ENCODE peak calls at places on chromosomes 4 and X, in nine cellular contexts. W, L, M, B, X, Z, H, F and E are unnamed samples.

GRCh38 chrX:72100824-72101351 is 30.8 kb downstream of the RTL5 start:
- DNase-seq in W (peak), L (no peak), M (no peak), B (no peak), X (peak), Z (no peak), H (no peak), F (peak), E (no peak)

GRCh38 chr4:21879187-21879586 is 69.4 kb downstream of the KCNIP4 start:
- DNase-seq in W (no peak), L (no peak), M (no peak), B (peak), X (no peak), Z (peak), H (no peak), F (no peak), E (no peak)

GRCh38 chr4:154076921-154077320 is 288.0 kb upstream of the SFRP2 start:
- DNase-seq in W (no peak), L (no peak), M (no peak), B (peak), X (no peak), Z (no peak), H (no peak), F (no peak), E (no peak)

GRCh38 chr4:163542275-163542674 is 47.8 kb downstream of the TMA16 start:
- DNase-seq in W (no peak), L (no peak), M (no peak), B (peak), X (no peak), Z (no peak), H (peak), F (no peak), E (no peak)

GRCh38 chrX:40987413-40987812 is 97.8 kb upstream of the USP9X start:
- DNase-seq in W (no peak), L (no peak), M (no peak), B (no peak), X (no peak), Z (peak), H (no peak), F (no peak), E (no peak)

GRCh38 chr4:60133414-60133813 is 1066.7 kb upstream of the ADGRL3 start:
- DNase-seq in W (no peak), L (no peak), M (no peak), B (peak), X (no peak), Z (no peak), H (peak), F (no peak), E (no peak)

GRCh38 chr4:16750882-16751642 is 147.4 kb downstream of the LDB2 start:
- DNase-seq in W (no peak), L (no peak), M (no peak), B (no peak), X (no peak), Z (no peak), H (no peak), F (no peak), E (no peak)

GRCh38 chr4:57147335-57148060 is 37.3 kb upstream of the IGFBP7 start:
- DNase-seq in W (no peak), L (no peak), M (no peak), B (no peak), X (no peak), Z (no peak), H (no peak), F (no peak), E (peak)

GRCh38 chr4:26326791-26327190 is 6.0 kb downstream of the RBPJ start:
- DNase-seq in W (no peak), L (no peak), M (no peak), B (peak), X (no peak), Z (no peak), H (no peak), F (no peak), E (no peak)

GRCh38 chr4:146310319-146311021 is 96.1 kb downstream of the REELD1 start:
- DNase-seq in W (no peak), L (no peak), M (no peak), B (no peak), X (no peak), Z (no peak), H (no peak), F (no peak), E (no peak)

GRCh38 chr4:80446664-80447063 is 111.1 kb downstream of the CFAP299 start:
- DNase-seq in W (no peak), L (no peak), M (no peak), B (peak), X (no peak), Z (no peak), H (no peak), F (no peak), E (no peak)

GRCh38 chr4:95638920-95639501 is 90.2 kb upstream of the UNC5C start:
- DNase-seq in W (no peak), L (no peak), M (no peak), B (no peak), X (peak), Z (no peak), H (peak), F (peak), E (no peak)

GRCh38 chrX:9369802-9370291 is 95.0 kb upstream of the TBL1X start:
- DNase-seq in W (no peak), L (no peak), M (no peak), B (no peak), X (peak), Z (no peak), H (no peak), F (no peak), E (no peak)

GRCh38 chr4:26723216-26723615 is 137.4 kb upstream of the STIM2 start:
- DNase-seq in W (no peak), L (no peak), M (no peak), B (no peak), X (no peak), Z (no peak), H (no peak), F (no peak), E (no peak)

GRCh38 chrX:133813991-133814390 is 171.4 kb downstream of the GPC3 start:
- DNase-seq in W (no peak), L (no peak), M (no peak), B (no peak), X (no peak), Z (no peak), H (no peak), F (no peak), E (no peak)

GRCh38 chrX:109350051-109350450 is 131.8 kb downstream of the GUCY2F start:
- DNase-seq in W (no peak), L (no peak), M (no peak), B (no peak), X (no peak), Z (no peak), H (no peak), F (no peak), E (no peak)

GRCh38 chr4:181613210-181613609 is 630.0 kb upstream of the TENM3 start:
- DNase-seq in W (no peak), L (no peak), M (no peak), B (no peak), X (no peak), Z (peak), H (no peak), F (no peak), E (no peak)

GRCh38 chrX:154321624-154322023 is 26.0 kb downstream of the TKTL1 start:
- DNase-seq in W (no peak), L (no peak), M (no peak), B (no peak), X (no peak), Z (no peak), H (no peak), F (no peak), E (no peak)

GRCh38 chr4:87985097-87985886 is 9.8 kb downstream of the SPP1 start:
- DNase-seq in W (no peak), L (peak), M (peak), B (peak), X (peak), Z (peak), H (peak), F (peak), E (peak)

GRCh38 chr4:161919442-161920220 is 244.2 kb downstream of the FSTL5 start:
- DNase-seq in W (no peak), L (no peak), M (no peak), B (no peak), X (no peak), Z (no peak), H (no peak), F (no peak), E (no peak)

GRCh38 chr4:113112341-113112978 is 63.0 kb downstream of the ANK2 start:
- DNase-seq in W (no peak), L (no peak), M (no peak), B (no peak), X (no peak), Z (no peak), H (no peak), F (no peak), E (no peak)

GRCh38 chr4:70306101-70306500 is 28.7 kb upstream of the CABS1 start:
- DNase-seq in W (no peak), L (no peak), M (no peak), B (no peak), X (no peak), Z (no peak), H (no peak), F (no peak), E (no peak)

GRCh38 chrX:132470830-132471229 is 18.0 kb downstream of the MBNL3 start:
- DNase-seq in W (no peak), L (no peak), M (no peak), B (no peak), X (no peak), Z (no peak), H (no peak), F (no peak), E (no peak)

GRCh38 chrX:72347366-72347765 is 41.7 kb upstream of the CITED1 start:
- DNase-seq in W (no peak), L (no peak), M (no peak), B (no peak), X (no peak), Z (no peak), H (no peak), F (no peak), E (no peak)

GRCh38 chr4:101158136-101158485 is 189.2 kb downstream of the PPP3CA start:
- DNase-seq in W (no peak), L (no peak), M (no peak), B (no peak), X (no peak), Z (no peak), H (no peak), F (no peak), E (no peak)

GRCh38 chr4:151599876-151600275 is 160.9 kb downstream of the GATB start:
- DNase-seq in W (no peak), L (no peak), M (no peak), B (no peak), X (no peak), Z (no peak), H (no peak), F (no peak), E (no peak)

GRCh38 chr4:40199999-40200880 is 3.4 kb downstream of the RHOH start:
- DNase-seq in W (peak), L (no peak), M (peak), B (no peak), X (no peak), Z (no peak), H (no peak), F (peak), E (no peak)

GRCh38 chr4:17232575-17233253 is 279.2 kb downstream of the QDPR start:
- DNase-seq in W (no peak), L (peak), M (no peak), B (no peak), X (peak), Z (no peak), H (no peak), F (no peak), E (no peak)

DNA sequence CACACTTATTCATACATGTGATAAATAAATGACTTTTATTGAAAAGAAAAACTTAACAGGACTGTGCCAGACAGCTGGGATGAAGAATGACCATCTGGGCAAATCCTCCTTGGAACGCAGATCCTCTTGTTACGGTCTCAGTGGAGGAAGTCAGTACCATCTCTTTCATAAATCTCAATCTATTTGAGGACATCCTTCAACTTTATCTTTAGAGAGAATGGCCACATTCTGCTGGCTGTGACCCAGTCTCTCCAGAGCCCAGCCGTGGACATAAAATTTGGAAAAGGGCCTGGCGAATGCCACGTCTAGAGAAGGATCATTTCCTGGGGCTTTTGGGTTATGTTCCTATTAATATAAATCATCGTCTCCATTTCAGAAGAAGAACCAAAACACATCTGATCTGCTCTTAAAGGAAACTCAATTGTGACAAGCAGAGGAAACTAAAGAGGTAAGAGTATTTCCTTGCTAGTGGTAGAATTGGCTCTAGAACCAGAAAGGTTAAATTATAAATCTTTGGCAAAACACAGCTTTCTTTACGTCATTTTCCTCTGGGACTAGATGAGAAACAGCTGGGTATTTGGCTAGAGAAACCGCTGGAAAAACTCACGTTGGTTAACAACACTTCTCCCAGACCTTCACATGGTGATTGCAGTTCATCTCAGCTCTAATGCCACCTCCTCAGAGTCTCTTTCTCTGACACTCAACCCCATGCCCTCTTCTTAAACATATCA is 164.7 kb downstream of the CHIC2 start:
- DNase-seq in W (no peak), L (no peak), M (no peak), B (no peak), X (peak), Z (no peak), H (no peak), F (no peak), E (no peak)
- H3K27ac ChIP-seq in W (no peak), L (no peak), M (no peak), B (no peak), X (peak), Z (no peak), H (no peak), F (no peak), E (no peak)

GRCh38 chr4:7901274-7901845 is 38.3 kb downstream of the AFAP1 start:
- DNase-seq in W (no peak), L (no peak), M (no peak), B (no peak), X (no peak), Z (no peak), H (no peak), F (no peak), E (no peak)

GRCh38 chr4:7900351-7900750 is 39.3 kb downstream of the AFAP1 start:
- DNase-seq in W (no peak), L (no peak), M (no peak), B (no peak), X (no peak), Z (no peak), H (no peak), F (no peak), E (no peak)

GRCh38 chr4:7899184-7899583 is 40.5 kb downstream of the AFAP1 start:
- DNase-seq in W (no peak), L (no peak), M (no peak), B (no peak), X (no peak), Z (no peak), H (no peak), F (no peak), E (no peak)

GRCh38 chr4:7897811-7898210 is 41.9 kb downstream of the AFAP1 start:
- DNase-seq in W (no peak), L (no peak), M (no peak), B (peak), X (no peak), Z (no peak), H (no peak), F (no peak), E (no peak)

DNA sequence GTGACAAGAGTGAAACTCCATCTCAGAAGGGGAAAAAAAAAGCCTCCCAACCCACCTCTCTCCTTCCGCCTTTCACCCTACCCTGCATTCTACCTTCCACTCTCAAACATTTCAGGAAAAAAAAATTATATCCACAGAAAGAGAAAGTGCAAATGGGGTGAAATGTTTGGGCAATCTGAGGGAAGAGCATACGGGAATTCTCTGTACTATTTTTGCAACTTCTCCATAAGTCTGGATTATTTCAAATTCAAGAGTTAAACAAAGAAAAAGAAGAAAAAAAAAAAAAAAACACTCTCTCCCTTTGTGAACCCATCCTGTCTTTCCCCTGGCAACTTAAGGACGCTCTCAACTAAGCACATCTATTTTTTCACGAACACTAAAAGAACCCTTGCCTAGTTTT is 41.3 kb downstream of the AFAP1 start:
- DNase-seq in W (no peak), L (no peak), M (no peak), B (no peak), X (no peak), Z (no peak), H (no peak), F (no peak), E (no peak)
- H3K27ac ChIP-seq in W (no peak), L (no peak), M (no peak), B (no peak), X (no peak), Z (no peak), H (no peak), F (no peak), E (no peak)

GRCh38 chr4:11821774-11822430 is 393.2 kb upstream of the HS3ST1 start:
- DNase-seq in W (no peak), L (no peak), M (no peak), B (no peak), X (no peak), Z (peak), H (no peak), F (no peak), E (no peak)
- H3K27ac ChIP-seq in W (no peak), L (no peak), M (no peak), B (no peak), X (no peak), Z (peak), H (no peak), F (no peak), E (no peak)

GRCh38 chr4:170888660-170889059 is 798.9 kb upstream of the AADAT start:
- DNase-seq in W (no peak), L (no peak), M (no peak), B (no peak), X (no peak), Z (no peak), H (no peak), F (no peak), E (no peak)
- H3K27ac ChIP-seq in W (no peak), L (no peak), M (no peak), B (no peak), X (no peak), Z (no peak), H (no peak), F (no peak), E (no peak)

GRCh38 chrX:84186603-84187358 is 1.2 kb downstream of the RPS6KA6 start:
- DNase-seq in W (no peak), L (no peak), M (peak), B (peak), X (peak), Z (peak), H (no peak), F (no peak), E (no peak)

GRCh38 chrX:84187501-84188319 is at the start of gene RPS6KA6:
- DNase-seq in W (no peak), L (peak), M (peak), B (peak), X (peak), Z (peak), H (no peak), F (no peak), E (no peak)

GRCh38 chrX:84188320-84188834 is 378 bp upstream of the RPS6KA6 start:
- DNase-seq in W (no peak), L (peak), M (peak), B (peak), X (peak), Z (no peak), H (no peak), F (peak), E (peak)

GRCh38 chrX:84182521-84182920 is 5.5 kb downstream of the RPS6KA6 start:
- DNase-seq in W (no peak), L (no peak), M (peak), B (no peak), X (no peak), Z (no peak), H (no peak), F (no peak), E (no peak)
- H3K27ac ChIP-seq in W (no peak), L (no peak), M (no peak), B (no peak), X (no peak), Z (no peak), H (no peak), F (no peak), E (no peak)

GRCh38 chrX:18883234-18883960 is 100.5 kb downstream of the PHKA2 start:
- DNase-seq in W (no peak), L (peak), M (no peak), B (peak), X (peak), Z (peak), H (no peak), F (no peak), E (no peak)
- H3K27ac ChIP-seq in W (no peak), L (peak), M (no peak), B (no peak), X (peak), Z (no peak), H (no peak), F (no peak), E (no peak)

GRCh38 chr4:141448490-141448889 is 187.9 kb upstream of the IL15 start:
- DNase-seq in W (no peak), L (no peak), M (no peak), B (peak), X (no peak), Z (no peak), H (no peak), F (no peak), E (no peak)
- H3K27ac ChIP-seq in W (no peak), L (no peak), M (no peak), B (no peak), X (no peak), Z (no peak), H (no peak), F (no peak), E (no peak)